ENCODE peak calls at places on chromosomes 2 and 18, in six cellular contexts. Z is endothelial cell, Y is RCC 7860, C is foreskin fibroblast, F is HuH-7, E is amygdala. K is an unnamed sample.

GRCh38 chr2:67879586-67880290 is 183.1 kb downstream of the C1D start:
- DNase-seq in Z (no peak), Y (peak; percentile 68), C (peak; percentile 76), F (no peak), E (no peak), K (no peak)

GRCh38 chr2:6556755-6557154 is 309.0 kb downstream of the CMPK2 start:
- DNase-seq in Z (no peak), Y (no peak), C (peak; percentile 75), F (no peak), E (no peak), K (no peak)

GRCh38 chr2:108630567-108631405 is 88.5 kb upstream of the RANBP2 start:
- DNase-seq in Z (no peak), Y (no peak), C (peak; percentile 37), F (no peak), E (no peak), K (no peak)

GRCh38 chr18:69757733-69758132 is 189.9 kb downstream of the CD226 start:
- DNase-seq in Z (no peak), Y (no peak), C (peak; percentile 35), F (no peak), E (no peak), K (no peak)

GRCh38 chr2:156437272-156437671 is 1.1 kb downstream of the GPD2 start:
- DNase-seq in Z (no peak), Y (no peak), C (peak; percentile 78), F (no peak), E (no peak), K (no peak)

GRCh38 chr2:6845312-6845711 is 20.4 kb downstream of the CMPK2 start:
- DNase-seq in Z (no peak), Y (no peak), C (peak; percentile 22), F (no peak), E (no peak), K (no peak)

GRCh38 chr2:240628507-240629418 is 3.5 kb downstream of the GPR35 start:
- DNase-seq in Z (no peak), Y (no peak), C (no peak), F (no peak), E (no peak), K (peak; percentile 49)

GRCh38 chr2:134173338-134174016 is 80.4 kb upstream of the MGAT5 start:
- DNase-seq in Z (no peak), Y (no peak), C (no peak), F (no peak), E (no peak), K (no peak)

GRCh38 chr18:60549338-60549960 is 176.9 kb upstream of the MC4R start:
- DNase-seq in Z (peak; percentile 36), Y (peak; percentile 43), C (peak; percentile 80), F (peak; percentile 4), E (no peak), K (no peak)

GRCh38 chr2:210128961-210129360 is 42.2 kb downstream of the KANSL1L start:
- DNase-seq in Z (no peak), Y (no peak), C (no peak), F (peak; percentile 12), E (no peak), K (no peak)

GRCh38 chr2:218285604-218286003 is 6.7 kb downstream of the TMBIM1 start:
- DNase-seq in Z (no peak), Y (no peak), C (peak; percentile 76), F (no peak), E (no peak), K (no peak)

GRCh38 chr2:83282851-83283250 is 1176.2 kb downstream of the SUCLG1 start:
- DNase-seq in Z (no peak), Y (no peak), C (no peak), F (no peak), E (no peak), K (no peak)

GRCh38 chr18:13532406-13533075 is 193.8 kb downstream of the FAM210A start:
- DNase-seq in Z (no peak), Y (no peak), C (no peak), F (no peak), E (no peak), K (no peak)

GRCh38 chr18:25898965-25899364 is 191.4 kb downstream of the SS18 start:
- DNase-seq in Z (no peak), Y (no peak), C (no peak), F (no peak), E (no peak), K (no peak)

GRCh38 chr18:57843403-57843802 is 40.3 kb upstream of the ATP8B1 start:
- DNase-seq in Z (no peak), Y (no peak), C (no peak), F (no peak), E (no peak), K (no peak)

GRCh38 chr2:67839668-67840067 is 223.1 kb downstream of the C1D start:
- DNase-seq in Z (no peak), Y (no peak), C (no peak), F (no peak), E (no peak), K (no peak)

GRCh38 chr2:152222975-152223638 is 47.5 kb upstream of the STAM2 start:
- DNase-seq in Z (no peak), Y (peak; percentile 29), C (peak; percentile 86), F (no peak), E (no peak), K (no peak)

GRCh38 chr18:27860011-27860410 is 316.9 kb downstream of the CDH2 start:
- DNase-seq in Z (no peak), Y (no peak), C (no peak), F (no peak), E (no peak), K (no peak)

GRCh38 chr2:12717191-12717987 is 653 bp downstream of the TRIB2 start:
- DNase-seq in Z (peak; percentile 64), Y (no peak), C (peak; percentile 85), F (peak; percentile 42), E (no peak), K (peak; percentile 87)

GRCh38 chr2:187553908-187554703 is at the start of gene TFPI:
- DNase-seq in Z (peak; percentile 38), Y (peak; percentile 51), C (peak; percentile 82), F (peak; percentile 42), E (no peak), K (no peak)

GRCh38 chr2:198776616-198777406 is 680.9 kb downstream of the SATB2 start:
- DNase-seq in Z (no peak), Y (no peak), C (no peak), F (no peak), E (no peak), K (no peak)

GRCh38 chr18:48098007-48098406 is 167.5 kb upstream of the SMAD2 start:
- DNase-seq in Z (no peak), Y (no peak), C (no peak), F (no peak), E (no peak), K (no peak)

GRCh38 chr2:72138011-72138881 is 9.4 kb downstream of the CYP26B1 start:
- DNase-seq in Z (no peak), Y (no peak), C (no peak), F (no peak), E (no peak), K (peak; percentile 51)

GRCh38 chr2:43224131-43224570 is 2.3 kb downstream of the ZFP36L2 start:
- DNase-seq in Z (peak; percentile 76), Y (peak; percentile 18), C (peak; percentile 79), F (no peak), E (no peak), K (peak; percentile 89)

GRCh38 chr18:74496508-74497307 is 545 bp downstream of the CNDP2 start:
- DNase-seq in Z (peak; percentile 69), Y (peak; percentile 26), C (peak; percentile 82), F (peak; percentile 57), E (no peak), K (no peak)

GRCh38 chr2:67689651-67690050 is 292.5 kb downstream of the ETAA1 start:
- DNase-seq in Z (no peak), Y (no peak), C (no peak), F (no peak), E (no peak), K (no peak)

GRCh38 chr2:7567646-7568045 is 650.4 kb downstream of the RNF144A start:
- DNase-seq in Z (no peak), Y (no peak), C (no peak), F (no peak), E (no peak), K (no peak)